ENCODE peak calls at places on chromosomes 7 and 10, in ten cellular contexts. E is transverse colon, G is esophagus muscularis mucosa, M is body of pancreas, I is HCT116, W is ovary, X is K562, R is H54, B is A549, H is gastrocnemius medialis. S is an unnamed sample.

GRCh38 chr10:119453313-119453712 is 89.2 kb downstream of the RGS10 start:
- DNase-seq in H (no peak), G (no peak), W (no peak), R (no peak), X (no peak), M (no peak), I (no peak), E (no peak), B (no peak), S (no peak)

GRCh38 chr10:100570518-100570865 is 34.7 kb downstream of the HIF1AN start:
- DNase-seq in X (no peak), W (no peak), R (no peak), H (no peak), I (no peak), G (no peak), B (no peak), E (no peak), M (no peak), S (no peak)

GRCh38 chr10:15439381-15439837 is 68.3 kb upstream of the FAM171A1 start:
- DNase-seq in M (no peak), G (no peak), E (peak; percentile 19), B (no peak), H (no peak), X (peak; percentile 57), I (no peak), R (no peak), W (peak; percentile 62), S (peak; percentile 12)

GRCh38 chr10:10438335-10439123 is 579.1 kb upstream of the CELF2 start:
- DNase-seq in W (no peak), G (no peak), E (no peak), B (no peak), X (no peak), M (no peak), H (no peak), I (no peak), R (no peak), S (no peak)

GRCh38 chr10:11891776-11892486 is 68.8 kb downstream of the PROSER2 start:
- DNase-seq in B (no peak), I (no peak), W (no peak), X (no peak), E (no peak), M (no peak), H (no peak), R (no peak), G (no peak), S (no peak)

GRCh38 chr7:70797109-70797514 is 334.8 kb upstream of the GALNT17 start:
- DNase-seq in M (no peak), H (no peak), B (no peak), I (no peak), X (no peak), E (no peak), R (no peak), W (no peak), G (peak; percentile 68), S (no peak)

GRCh38 chr7:139488810-139489209 is 5.3 kb upstream of the KLRG2 start:
- DNase-seq in H (no peak), X (no peak), E (no peak), M (no peak), I (no peak), R (no peak), B (no peak), G (no peak), W (no peak), S (peak; percentile 55)

GRCh38 chr10:78899996-78900714 is 168.6 kb upstream of the ZMIZ1 start:
- DNase-seq in G (peak; percentile 92), H (peak; percentile 67), I (no peak), W (peak; percentile 70), X (no peak), M (no peak), B (no peak), E (no peak), R (no peak), S (no peak)

DNA sequence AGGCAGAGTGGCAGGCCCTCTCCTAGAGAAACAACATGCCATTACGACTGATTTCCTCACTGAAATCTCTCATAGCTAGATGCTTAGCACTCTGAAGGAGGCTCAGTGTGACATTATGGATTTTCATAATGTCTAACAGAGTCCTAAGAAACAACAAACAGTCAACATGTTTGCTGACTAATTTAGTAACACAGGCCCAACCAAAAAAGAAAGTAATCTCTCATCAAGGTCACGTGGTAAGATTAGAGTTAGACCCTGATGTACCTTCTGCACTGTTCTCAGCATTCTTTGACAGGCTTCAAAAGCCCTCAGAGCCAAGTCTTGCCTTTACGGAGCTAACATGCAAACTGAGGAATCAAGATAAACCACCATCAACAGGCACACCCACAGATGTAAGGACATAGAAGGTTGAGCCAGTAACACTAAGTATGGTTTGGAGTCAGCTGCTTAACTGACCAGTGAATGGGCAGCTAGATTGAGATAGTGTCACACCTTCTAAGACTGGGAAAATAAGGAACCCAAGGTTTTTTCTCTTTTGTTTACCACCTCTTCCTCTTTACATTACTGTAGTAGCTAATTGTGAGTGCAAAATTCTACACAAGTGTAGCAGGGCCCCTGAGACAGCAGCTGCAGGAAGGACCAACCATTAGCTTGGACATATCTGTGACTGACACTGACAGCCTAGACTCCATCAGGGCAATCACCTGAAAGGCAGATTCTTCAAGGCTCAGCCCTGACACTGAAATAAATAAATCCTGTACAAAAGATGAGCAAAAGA is 15.3 kb upstream of the KCNIP2 start:
- DNase-seq in H (no peak), M (no peak), W (no peak), E (no peak), G (no peak), B (no peak), I (no peak), X (no peak), R (no peak), S (no peak)
- TF ChIP-seq POLR2A in H (no peak), M (no peak), W (no peak), E (no peak), G (no peak), B (no peak), I (no peak), X (no peak), R (no peak), S (no peak)

DNA sequence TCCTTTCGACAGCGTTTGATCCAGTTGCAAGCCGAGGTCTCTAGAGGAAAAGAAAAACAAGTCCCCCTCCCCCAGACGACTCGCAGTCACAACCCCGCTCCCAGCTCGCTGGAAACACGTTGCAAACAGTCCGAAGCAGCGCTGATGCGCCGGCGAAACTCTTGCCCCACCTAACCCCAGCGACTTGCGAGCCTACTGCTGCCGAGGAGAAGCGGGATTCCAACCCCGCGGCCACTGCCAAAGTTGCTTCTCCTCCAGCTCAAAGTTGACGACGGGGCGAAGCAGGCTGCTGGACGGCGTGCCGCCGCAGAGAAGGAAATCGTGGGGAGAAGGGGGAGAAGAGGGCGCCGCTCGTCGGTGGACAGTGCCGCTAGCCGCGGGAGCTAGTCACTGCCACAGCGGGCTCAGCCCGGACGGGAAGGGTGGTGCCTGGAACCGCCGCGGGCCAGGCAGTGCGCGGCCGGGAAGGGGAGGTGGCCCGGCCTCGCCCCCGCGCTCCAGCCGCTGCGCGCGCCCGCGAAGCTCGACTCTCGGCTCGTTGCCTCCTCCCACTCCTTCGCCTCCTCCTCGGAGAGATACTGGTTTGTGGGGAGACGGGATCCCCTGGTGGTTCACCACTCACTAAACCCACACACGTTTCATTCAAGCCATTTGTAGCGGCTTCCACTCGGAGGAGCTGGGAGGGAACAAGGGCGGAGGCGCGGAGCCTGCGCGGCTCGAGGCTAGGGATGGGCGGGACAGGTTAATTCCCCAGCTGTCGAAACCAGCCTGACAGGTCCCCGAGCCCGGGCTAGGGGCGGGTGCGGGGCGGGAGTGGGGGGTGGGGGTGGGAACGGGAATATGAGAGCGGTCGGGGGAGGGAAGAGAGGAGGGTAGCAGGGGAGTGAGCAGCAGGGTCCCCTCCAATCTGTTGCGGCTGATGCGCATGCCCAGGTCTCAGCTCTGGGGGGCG is at the start of gene GPR37:
- DNase-seq in E (peak; percentile 59), B (peak; percentile 68), I (peak; percentile 32), G (no peak), H (no peak), W (peak; percentile 34), X (peak; percentile 79), R (peak; percentile 81), M (peak; percentile 53), S (peak; percentile 30)
- TF ChIP-seq POLR2A in E (no peak), B (no peak), I (no peak), G (no peak), H (no peak), W (no peak), X (no peak), R (peak; percentile 10), M (no peak), S (no peak)

GRCh38 chr7:54397836-54398612 is 144.2 kb upstream of the VSTM2A start:
- DNase-seq in E (no peak), B (no peak), M (no peak), R (no peak), W (no peak), G (no peak), H (no peak), I (no peak), X (no peak), S (no peak)

GRCh38 chr7:54390565-54390964 is 151.6 kb upstream of the VSTM2A start:
- DNase-seq in G (no peak), X (no peak), H (no peak), R (no peak), B (no peak), M (no peak), E (no peak), W (no peak), I (no peak), S (no peak)

GRCh38 chr7:54398863-54399262 is 143.3 kb upstream of the VSTM2A start:
- DNase-seq in M (no peak), E (no peak), R (no peak), G (no peak), X (no peak), H (no peak), I (no peak), W (no peak), B (no peak), S (no peak)

GRCh38 chr7:54394877-54395276 is 147.3 kb upstream of the VSTM2A start:
- DNase-seq in G (no peak), M (no peak), H (no peak), X (no peak), E (no peak), B (no peak), W (no peak), I (no peak), R (no peak), S (no peak)

GRCh38 chr7:54392935-54393334 is 149.2 kb upstream of the VSTM2A start:
- DNase-seq in G (no peak), E (no peak), W (no peak), X (no peak), H (no peak), I (no peak), R (no peak), B (no peak), M (no peak), S (no peak)
- TF ChIP-seq POLR2A in G (no peak), E (no peak), W (no peak), X (no peak), H (no peak), I (no peak), R (no peak), B (no peak), M (no peak), S (no peak)

DNA sequence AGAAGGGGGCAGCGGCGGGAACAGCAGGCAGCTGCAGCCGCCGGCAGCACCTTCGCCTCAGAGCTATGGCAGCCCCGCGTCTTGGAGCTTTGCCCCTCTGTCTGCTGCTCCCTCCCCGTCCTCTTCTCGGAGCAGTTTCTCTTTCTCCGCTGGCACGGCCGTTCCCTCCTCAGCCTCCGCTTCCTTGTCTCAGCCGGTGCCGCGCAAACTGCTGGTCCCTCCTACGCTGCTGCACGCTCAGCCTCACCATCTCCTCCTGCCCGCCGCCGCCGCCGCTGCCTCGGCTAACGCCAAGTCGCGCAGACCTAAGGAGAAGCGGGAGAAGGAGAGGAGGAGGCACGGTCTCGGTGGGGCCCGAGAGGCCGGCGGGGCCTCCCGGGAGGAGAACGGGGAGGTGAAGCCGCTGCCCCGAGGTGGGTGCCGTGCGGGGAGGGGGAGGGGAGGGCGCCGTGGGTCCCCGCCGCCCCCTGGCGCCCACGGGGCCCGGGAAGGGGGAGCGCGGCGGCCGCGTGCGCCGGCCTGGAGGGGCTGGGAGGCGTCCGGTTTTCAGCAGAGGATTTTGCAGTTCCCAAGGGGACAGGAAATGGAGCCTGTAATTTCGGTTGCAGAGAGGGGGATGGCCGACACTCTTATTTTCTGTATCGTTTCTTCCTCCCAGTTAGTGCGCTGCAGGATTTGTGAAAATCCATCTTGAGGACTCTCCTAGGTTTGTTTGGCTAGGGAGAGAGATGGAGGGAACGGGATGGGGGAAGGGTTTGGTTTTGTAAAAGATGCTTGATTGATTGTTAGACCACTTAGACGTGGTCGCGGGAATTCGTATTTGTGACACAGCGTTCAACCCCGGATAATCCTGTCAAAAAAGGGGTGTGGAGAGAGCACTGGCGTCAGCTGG is 630 bp downstream of the RSBN1L start:
- DNase-seq in I (no peak), M (peak; percentile 63), X (peak; percentile 63), B (peak; percentile 34), W (peak; percentile 75), R (no peak), G (peak; percentile 92), H (peak; percentile 43), E (peak; percentile 59), S (peak; percentile 62)
- TF ChIP-seq POLR2A in I (no peak), M (no peak), X (no peak), B (no peak), W (peak; percentile 10), R (peak; percentile 32), G (no peak), H (peak; percentile 59), E (no peak), S (no peak)